ENCODE peak calls at places on chromosome 12, in five cellular contexts. O is K562, Q is MM.1S, L is AG04450, I is glomerular endothelial cell. J is an unnamed sample.

GRCh38 chr12:20212036-20212435 is 156.3 kb upstream of the PDE3A start:
- DNase-seq in O (no peak), Q (no peak), L (no peak), I (no peak), J (no peak)

GRCh38 chr12:54701940-54702592 is 53.9 kb upstream of the DCD start:
- DNase-seq in O (peak; percentile 26), Q (peak; percentile 67), L (no peak), I (peak; percentile 12), J (no peak)

GRCh38 chr12:23359975-23360638 is 589.4 kb downstream of the SOX5 start:
- DNase-seq in O (no peak), Q (no peak), L (no peak), I (no peak), J (no peak)

GRCh38 chr12:131557310-131557709 is 153.6 kb upstream of the SFSWAP start:
- DNase-seq in O (no peak), Q (no peak), L (no peak), I (no peak), J (no peak)

GRCh38 chr12:107277850-107278249 is 184.5 kb upstream of the CRY1 start:
- DNase-seq in O (no peak), Q (no peak), L (peak; percentile 21), I (peak; percentile 48), J (peak; percentile 76)

GRCh38 chr12:92457458-92458195 is 245.2 kb upstream of the PLEKHG7 start:
- DNase-seq in O (no peak), Q (no peak), L (no peak), I (no peak), J (no peak)

GRCh38 chr12:122093098-122093883 is 14.7 kb downstream of the MLXIP start:
- DNase-seq in O (no peak), Q (no peak), L (no peak), I (no peak), J (no peak)

GRCh38 chr12:113926792-113927191 is 39.3 kb downstream of the RBM19 start:
- DNase-seq in O (no peak), Q (no peak), L (no peak), I (no peak), J (no peak)

GRCh38 chr12:10182662-10183061 is 3.8 kb downstream of the TMEM52B start:
- DNase-seq in O (no peak), Q (no peak), L (no peak), I (no peak), J (peak; percentile 66)

GRCh38 chr12:119006749-119007148 is 25.4 kb downstream of the SRRM4 start:
- DNase-seq in O (no peak), Q (no peak), L (no peak), I (no peak), J (no peak)

GRCh38 chr12:79687711-79688270 is 3.0 kb downstream of the PAWR start:
- DNase-seq in O (no peak), Q (no peak), L (no peak), I (no peak), J (no peak)

GRCh38 chr12:117919479-117919878 is 49.3 kb downstream of the KSR2 start:
- DNase-seq in O (no peak), Q (no peak), L (no peak), I (no peak), J (no peak)